ENCODE peak calls at places on chromosomes 13 and 19, in six cellular contexts. S, Y, G, H, K and I are unnamed samples.

GRCh38 chr19:10503002-10503789 is at the start of gene KEAP1:
- DNase-seq in K (peak; percentile 38), S (peak; percentile 41), H (no peak), Y (no peak), G (no peak), I (no peak)

GRCh38 chr19:41302624-41303351 is 7.2 kb upstream of the CCDC97 start:
- DNase-seq in Y (no peak), H (no peak), K (no peak), G (no peak), S (no peak), I (no peak)

GRCh38 chr13:36130168-36130541 is 1.0 kb downstream of the DCLK1 start:
- DNase-seq in S (no peak), K (no peak), Y (no peak), H (no peak), G (no peak), I (no peak)

GRCh38 chr19:13165091-13165997 is 15.1 kb downstream of the IER2 start:
- DNase-seq in H (no peak), S (no peak), K (no peak), Y (no peak), G (no peak), I (no peak)

GRCh38 chr19:56596676-56597075 is 1.6 kb downstream of the ZNF71 start:
- DNase-seq in S (no peak), G (no peak), H (no peak), Y (no peak), K (no peak), I (no peak)

GRCh38 chr19:2962018-2962670 is 15.2 kb upstream of the TLE6 start:
- DNase-seq in Y (peak; percentile 5), K (no peak), S (peak; percentile 67), G (peak; percentile 61), H (peak; percentile 61), I (no peak)

GRCh38 chr13:33112745-33113144 is 96.5 kb downstream of the KL start:
- DNase-seq in K (no peak), S (no peak), G (no peak), H (no peak), Y (no peak), I (no peak)

GRCh38 chr13:46126552-46127171 is 21.8 kb upstream of the CPB2 start:
- DNase-seq in G (peak; percentile 59), K (peak; percentile 71), H (peak; percentile 28), Y (peak; percentile 53), S (peak; percentile 81), I (peak; percentile 70)

GRCh38 chr19:33798701-33799111 is 2.0 kb downstream of the KCTD15 start:
- DNase-seq in K (no peak), Y (no peak), G (no peak), H (no peak), S (no peak), I (no peak)

GRCh38 chr19:23799321-23799720 is 40.6 kb upstream of the ZNF681 start:
- DNase-seq in H (no peak), G (no peak), K (no peak), S (no peak), Y (no peak), I (no peak)

GRCh38 chr13:46995874-46996273 is 99.0 kb upstream of the HTR2A start:
- DNase-seq in K (no peak), Y (no peak), S (no peak), H (no peak), G (no peak), I (no peak)

GRCh38 chr13:93169980-93170379 is 56.6 kb upstream of the GPC6 start:
- DNase-seq in K (peak; percentile 11), H (peak; percentile 62), S (no peak), Y (no peak), G (no peak), I (no peak)

GRCh38 chr19:1852294-1852646 is 4.0 kb upstream of the REXO1 start:
- DNase-seq in H (no peak), S (no peak), Y (no peak), G (no peak), K (no peak), I (no peak)

GRCh38 chr19:17079710-17080440 is 4.3 kb downstream of the MYO9B start:
- DNase-seq in G (no peak), K (peak; percentile 90), Y (peak; percentile 78), H (peak; percentile 88), S (peak; percentile 65), I (no peak)

GRCh38 chr13:32403108-32403507 is 24.8 kb downstream of the N4BP2L1 start:
- DNase-seq in Y (no peak), S (no peak), K (no peak), H (no peak), G (no peak), I (no peak)

GRCh38 chr19:37468961-37469777 is at the start of gene ZNF570:
- DNase-seq in S (peak; percentile 78), H (no peak), G (no peak), Y (peak; percentile 89), K (peak; percentile 91), I (peak; percentile 54)

GRCh38 chr13:99312493-99312883 is 5.3 kb upstream of the GPR183 start:
- DNase-seq in K (peak; percentile 93), G (no peak), S (no peak), Y (peak; percentile 55), H (peak; percentile 62), I (no peak)